ENCODE peak calls at places on chromosomes 16 and 17, in four cellular contexts. S is left lung, W is epithelial cell of proximal tubule, C is HFF-Myc. F is an unnamed sample.
A peak's percentile ranks its signal among the peaks of the same experiment; 100 is the strongest.

GRCh38 chr16:85220125-85220839 is 108.0 kb upstream of the CIBAR2 start:
- DNase-seq in C (peak; percentile 78), W (no peak), S (peak; percentile 67), F (peak; percentile 73)

GRCh38 chr17:19579867-19580565 is 46.4 kb downstream of the SLC47A1 start:
- DNase-seq in S (no peak), W (no peak), C (no peak), F (no peak)

GRCh38 chr16:68298907-68299515 is 11.7 kb downstream of the SLC7A6OS start:
- DNase-seq in C (no peak), W (no peak), S (no peak), F (no peak)

GRCh38 chr17:1145311-1145986 is 34.3 kb downstream of the ABR start:
- DNase-seq in S (no peak), C (no peak), W (no peak), F (no peak)

GRCh38 chr17:4074831-4075495 is 67.9 kb downstream of the ZZEF1 start:
- DNase-seq in W (no peak), C (peak; percentile 15), S (no peak), F (no peak)

GRCh38 chr16:23570992-23571632 is 13.6 kb downstream of the UBFD1 start:
- DNase-seq in S (no peak), C (no peak), W (no peak), F (no peak)

GRCh38 chr17:75241996-75242460 is 19.4 kb downstream of the GGA3 start:
- DNase-seq in W (no peak), C (no peak), S (no peak), F (no peak)

GRCh38 chr17:8248751-8249607 is at the start of gene PFAS:
- DNase-seq in W (peak; percentile 40), S (peak; percentile 95), C (peak; percentile 63), F (peak; percentile 98)

DNA sequence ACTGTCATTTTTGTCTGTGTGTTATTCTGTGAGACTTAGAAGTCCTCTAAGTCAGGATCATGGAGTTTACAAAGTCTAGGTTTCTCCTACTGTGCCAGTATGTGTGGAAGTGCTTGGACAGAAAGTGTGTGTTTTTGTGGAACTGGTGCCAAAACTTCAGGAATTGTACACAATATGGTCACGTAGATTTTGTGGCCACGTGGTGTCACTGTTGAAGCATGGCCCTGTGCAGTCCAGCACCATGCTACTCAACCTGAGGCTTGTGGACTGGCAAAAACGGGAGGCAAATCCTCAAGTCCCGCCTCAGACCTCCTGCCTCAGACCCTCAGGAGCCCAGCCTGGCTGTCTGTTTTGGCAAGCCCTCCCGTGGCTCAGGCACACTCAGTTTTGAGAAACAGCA is 16.7 kb upstream of the ALKBH5 start:
- DNase-seq in S (no peak), W (no peak), C (no peak), F (no peak)
- TF ChIP-seq CTCF in S (no peak), W (peak; percentile 37), C (peak; percentile 9), F (no peak)

DNA sequence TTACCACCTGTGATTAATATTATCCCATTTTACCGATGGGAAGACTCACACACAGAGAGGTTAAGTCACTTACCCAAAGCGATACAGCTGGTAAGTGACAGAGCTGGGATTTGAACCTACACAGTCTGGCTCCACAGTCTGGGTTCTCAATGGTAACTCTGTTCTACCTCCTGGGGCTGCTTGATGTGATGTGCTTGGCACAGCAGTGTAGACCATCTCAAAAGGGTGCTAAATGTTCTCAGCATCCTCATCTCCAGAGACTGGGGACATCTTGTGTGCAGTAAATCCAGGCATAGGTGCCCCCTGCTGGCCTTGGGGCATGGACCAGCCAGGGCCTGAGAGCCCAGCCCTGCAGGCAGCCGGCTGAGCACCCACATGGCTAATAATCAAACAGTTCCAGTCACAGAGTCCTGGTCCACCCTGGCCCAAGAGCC is 15.4 kb upstream of the KATNB1 start:
- DNase-seq in W (no peak), C (peak; percentile 19), S (no peak), F (peak; percentile 79)
- TF ChIP-seq CTCF in W (peak; percentile 93), C (peak; percentile 70), S (peak; percentile 68), F (no peak)

DNA sequence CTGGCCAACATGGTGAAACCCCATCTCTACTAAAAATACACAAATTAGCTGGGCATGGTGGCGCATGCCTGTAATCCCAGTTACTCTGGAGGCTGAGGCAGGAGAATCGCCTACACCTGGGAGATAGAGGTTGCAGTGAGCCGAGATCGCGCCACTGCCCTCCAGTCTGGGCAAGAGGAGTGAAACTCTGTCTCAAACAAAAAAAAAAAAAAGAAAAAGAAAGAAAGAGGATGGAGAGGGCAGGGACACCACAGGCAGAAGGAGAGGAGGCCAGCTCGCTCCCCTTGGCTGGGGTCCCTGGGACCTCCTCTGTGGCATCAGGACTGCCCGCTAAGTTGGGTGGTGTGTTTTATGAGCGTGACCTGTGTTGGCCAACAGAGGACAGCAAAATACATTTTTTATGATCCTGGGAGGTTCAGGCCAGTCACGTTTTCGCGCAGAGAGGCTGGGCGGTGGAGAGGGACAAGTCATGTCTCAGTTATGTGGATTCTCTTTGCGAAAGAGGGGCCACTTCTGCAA is 229.6 kb downstream of the MRTFB start:
- DNase-seq in S (peak; percentile 81), C (peak; percentile 66), W (no peak), F (peak; percentile 60)
- TF ChIP-seq CTCF in S (no peak), C (peak; percentile 56), W (peak; percentile 56), F (no peak)

GRCh38 chr16:4966736-4967453 is 8.8 kb downstream of the SEC14L5 start:
- DNase-seq in C (no peak), W (no peak), S (no peak), F (no peak)
- TF ChIP-seq CTCF in C (no peak), W (no peak), S (no peak), F (no peak)

GRCh38 chr17:49616546-49617205 is 41.0 kb downstream of the NXPH3 start:
- DNase-seq in C (no peak), W (no peak), S (peak; percentile 57), F (peak; percentile 20)

GRCh38 chr17:49618112-49618611 is 42.5 kb downstream of the NXPH3 start:
- DNase-seq in W (no peak), C (no peak), S (no peak), F (no peak)

GRCh38 chr17:49610883-49611584 is 35.4 kb downstream of the NXPH3 start:
- DNase-seq in W (peak; percentile 47), S (no peak), C (no peak), F (no peak)

GRCh38 chr17:49612721-49613120 is 37.0 kb downstream of the NXPH3 start:
- DNase-seq in W (peak; percentile 61), S (no peak), C (no peak), F (no peak)

GRCh38 chr17:49616086-49616485 is 40.4 kb downstream of the NXPH3 start:
- DNase-seq in S (no peak), C (no peak), W (no peak), F (no peak)
- TF ChIP-seq CTCF in S (no peak), C (no peak), W (peak; percentile 38), F (no peak)

GRCh38 chr16:31077592-31078199 is 3.5 kb downstream of the ZNF646 start:
- DNase-seq in W (no peak), C (no peak), S (no peak), F (no peak)
- TF ChIP-seq CTCF in W (no peak), C (no peak), S (no peak), F (no peak)

DNA sequence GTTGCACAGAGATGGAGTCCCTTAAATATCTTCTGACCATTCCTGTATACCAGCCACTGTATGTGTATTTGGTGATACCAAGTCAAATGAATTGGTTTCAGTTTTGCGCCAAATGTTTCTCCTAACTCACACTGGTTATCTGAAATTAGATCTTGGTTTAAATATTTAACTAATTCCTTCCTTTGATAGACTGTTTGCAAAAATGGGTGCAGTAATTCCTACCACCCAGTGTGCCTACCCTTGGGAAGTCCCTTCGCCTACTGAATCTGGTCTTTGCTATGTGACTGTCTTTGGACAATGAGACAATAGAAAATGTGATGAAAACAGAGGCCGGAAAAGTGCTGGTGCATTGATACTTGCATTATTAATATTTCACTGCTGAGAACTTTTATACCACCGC is 6.7 kb upstream of the CCL23 start:
- DNase-seq in S (no peak), C (no peak), W (no peak), F (no peak)
- TF ChIP-seq CTCF in S (no peak), C (no peak), W (no peak), F (no peak)

F was measured in mucosa of descending colon.